ENCODE peak calls at places on chromosomes 16 and 17, in four cellular contexts. One of them, this sample, is unnamed.

GRCh38 chr16:49532873-49533272 is 159.3 kb downstream of the C16orf78 start:
- DNase-seq in CD4-positive, alpha-beta T cell: no peak
- DNase-seq in RPMI7951: no peak
- DNase-seq in activated T-cell treated with anti-CD3 and anti-CD28 coated beads, Interleukin-2, amount 50 U/mL, for 1 hour: no peak
- DNase-seq in this sample: no peak

GRCh38 chr17:58326609-58327341 is 1.8 kb downstream of the TSPOAP1 start:
- DNase-seq in CD4-positive, alpha-beta T cell: no peak
- DNase-seq in RPMI7951: no peak
- DNase-seq in activated T-cell treated with anti-CD3 and anti-CD28 coated beads, Interleukin-2, amount 50 U/mL, for 1 hour: no peak
- DNase-seq in this sample: no peak

GRCh38 chr16:50559804-50560514 is 11.8 kb downstream of the NKD1 start:
- DNase-seq in activated T-cell treated with anti-CD3 and anti-CD28 coated beads, Interleukin-2, amount 50 U/mL, for 1 hour: no peak
- DNase-seq in RPMI7951: no peak
- DNase-seq in CD4-positive, alpha-beta T cell: no peak
- DNase-seq in this sample: no peak

GRCh38 chr17:50604470-50604869 is 30.2 kb upstream of the ABCC3 start:
- DNase-seq in RPMI7951: peak
- DNase-seq in activated T-cell treated with anti-CD3 and anti-CD28 coated beads, Interleukin-2, amount 50 U/mL, for 1 hour: no peak
- DNase-seq in CD4-positive, alpha-beta T cell: no peak
- DNase-seq in this sample: peak

GRCh38 chr16:86955136-86955890 is 361.9 kb downstream of the C16orf95 start:
- DNase-seq in CD4-positive, alpha-beta T cell: no peak
- DNase-seq in RPMI7951: no peak
- DNase-seq in activated T-cell treated with anti-CD3 and anti-CD28 coated beads, Interleukin-2, amount 50 U/mL, for 1 hour: no peak
- DNase-seq in this sample: no peak

GRCh38 chr17:80575057-80575875 is 30.6 kb downstream of the RPTOR start:
- DNase-seq in RPMI7951: peak
- DNase-seq in activated T-cell treated with anti-CD3 and anti-CD28 coated beads, Interleukin-2, amount 50 U/mL, for 1 hour: peak
- DNase-seq in CD4-positive, alpha-beta T cell: peak
- DNase-seq in this sample: peak

GRCh38 chr16:11796227-11797165 is 562 bp downstream of the ZC3H7A start:
- DNase-seq in activated T-cell treated with anti-CD3 and anti-CD28 coated beads, Interleukin-2, amount 50 U/mL, for 1 hour: peak
- DNase-seq in RPMI7951: peak
- DNase-seq in CD4-positive, alpha-beta T cell: peak
- DNase-seq in this sample: peak

GRCh38 chr17:42135664-42136653 is 13.4 kb downstream of the HSPB9 start:
- DNase-seq in CD4-positive, alpha-beta T cell: no peak
- DNase-seq in activated T-cell treated with anti-CD3 and anti-CD28 coated beads, Interleukin-2, amount 50 U/mL, for 1 hour: no peak
- DNase-seq in RPMI7951: peak
- DNase-seq in this sample: peak

GRCh38 chr17:21129023-21129681 is 2.4 kb downstream of the DHRS7B start:
- DNase-seq in activated T-cell treated with anti-CD3 and anti-CD28 coated beads, Interleukin-2, amount 50 U/mL, for 1 hour: no peak
- DNase-seq in RPMI7951: peak
- DNase-seq in CD4-positive, alpha-beta T cell: no peak
- DNase-seq in this sample: no peak

GRCh38 chr17:8072727-8073461 is 14.6 kb downstream of the ALOX12B start:
- DNase-seq in RPMI7951: no peak
- DNase-seq in activated T-cell treated with anti-CD3 and anti-CD28 coated beads, Interleukin-2, amount 50 U/mL, for 1 hour: peak
- DNase-seq in CD4-positive, alpha-beta T cell: no peak
- DNase-seq in this sample: no peak

GRCh38 chr16:18842565-18842964 is 41.2 kb upstream of the ARL6IP1 start:
- DNase-seq in CD4-positive, alpha-beta T cell: no peak
- DNase-seq in RPMI7951: no peak
- DNase-seq in activated T-cell treated with anti-CD3 and anti-CD28 coated beads, Interleukin-2, amount 50 U/mL, for 1 hour: no peak
- DNase-seq in this sample: no peak

GRCh38 chr17:43661699-43662431 is at the start of gene MEOX1:
- DNase-seq in activated T-cell treated with anti-CD3 and anti-CD28 coated beads, Interleukin-2, amount 50 U/mL, for 1 hour: no peak
- DNase-seq in CD4-positive, alpha-beta T cell: no peak
- DNase-seq in RPMI7951: peak
- DNase-seq in this sample: peak

GRCh38 chr16:4991754-4992153 is 33.6 kb downstream of the SEC14L5 start:
- DNase-seq in activated T-cell treated with anti-CD3 and anti-CD28 coated beads, Interleukin-2, amount 50 U/mL, for 1 hour: no peak
- DNase-seq in CD4-positive, alpha-beta T cell: no peak
- DNase-seq in RPMI7951: no peak
- DNase-seq in this sample: no peak

GRCh38 chr16:78240459-78241222 is 141.2 kb downstream of the WWOX start:
- DNase-seq in activated T-cell treated with anti-CD3 and anti-CD28 coated beads, Interleukin-2, amount 50 U/mL, for 1 hour: no peak
- DNase-seq in CD4-positive, alpha-beta T cell: no peak
- DNase-seq in RPMI7951: no peak
- DNase-seq in this sample: no peak

GRCh38 chr16:48637039-48637438 is 27.1 kb upstream of the N4BP1 start:
- DNase-seq in CD4-positive, alpha-beta T cell: no peak
- DNase-seq in activated T-cell treated with anti-CD3 and anti-CD28 coated beads, Interleukin-2, amount 50 U/mL, for 1 hour: no peak
- DNase-seq in RPMI7951: no peak
- DNase-seq in this sample: no peak

GRCh38 chr17:41863074-41863843 is 2.0 kb downstream of the KLHL11 start:
- DNase-seq in RPMI7951: no peak
- DNase-seq in CD4-positive, alpha-beta T cell: peak
- DNase-seq in activated T-cell treated with anti-CD3 and anti-CD28 coated beads, Interleukin-2, amount 50 U/mL, for 1 hour: peak
- DNase-seq in this sample: no peak

GRCh38 chr16:74309789-74310781 is 13.5 kb downstream of the PSMD7 start:
- DNase-seq in CD4-positive, alpha-beta T cell: no peak
- DNase-seq in activated T-cell treated with anti-CD3 and anti-CD28 coated beads, Interleukin-2, amount 50 U/mL, for 1 hour: no peak
- DNase-seq in RPMI7951: peak
- DNase-seq in this sample: peak

GRCh38 chr17:8148560-8148959 is 3.6 kb downstream of the PER1 start:
- DNase-seq in RPMI7951: no peak
- DNase-seq in CD4-positive, alpha-beta T cell: no peak
- DNase-seq in activated T-cell treated with anti-CD3 and anti-CD28 coated beads, Interleukin-2, amount 50 U/mL, for 1 hour: no peak
- DNase-seq in this sample: no peak

GRCh38 chr17:63698381-63698885 is 1.5 kb downstream of the LIMD2 start:
- DNase-seq in activated T-cell treated with anti-CD3 and anti-CD28 coated beads, Interleukin-2, amount 50 U/mL, for 1 hour: no peak
- DNase-seq in RPMI7951: no peak
- DNase-seq in CD4-positive, alpha-beta T cell: no peak
- DNase-seq in this sample: no peak

GRCh38 chr16:24302636-24303035 is 46.5 kb downstream of the CACNG3 start:
- DNase-seq in RPMI7951: no peak
- DNase-seq in CD4-positive, alpha-beta T cell: no peak
- DNase-seq in activated T-cell treated with anti-CD3 and anti-CD28 coated beads, Interleukin-2, amount 50 U/mL, for 1 hour: no peak
- DNase-seq in this sample: no peak

GRCh38 chr17:43658890-43659289 is 2.8 kb downstream of the MEOX1 start:
- DNase-seq in RPMI7951: no peak
- DNase-seq in CD4-positive, alpha-beta T cell: no peak
- DNase-seq in activated T-cell treated with anti-CD3 and anti-CD28 coated beads, Interleukin-2, amount 50 U/mL, for 1 hour: no peak
- DNase-seq in this sample: no peak

GRCh38 chr16:84223456-84223855 is 16.4 kb downstream of the KCNG4 start:
- DNase-seq in activated T-cell treated with anti-CD3 and anti-CD28 coated beads, Interleukin-2, amount 50 U/mL, for 1 hour: no peak
- DNase-seq in RPMI7951: no peak
- DNase-seq in CD4-positive, alpha-beta T cell: no peak
- DNase-seq in this sample: no peak

GRCh38 chr17:3914319-3914685 is 2.0 kb downstream of the P2RX1 start:
- DNase-seq in RPMI7951: no peak
- DNase-seq in CD4-positive, alpha-beta T cell: no peak
- DNase-seq in activated T-cell treated with anti-CD3 and anti-CD28 coated beads, Interleukin-2, amount 50 U/mL, for 1 hour: no peak
- DNase-seq in this sample: no peak

GRCh38 chr17:74116087-74116717 is 87.3 kb upstream of the RPL38 start:
- DNase-seq in activated T-cell treated with anti-CD3 and anti-CD28 coated beads, Interleukin-2, amount 50 U/mL, for 1 hour: no peak
- DNase-seq in CD4-positive, alpha-beta T cell: no peak
- DNase-seq in RPMI7951: no peak
- DNase-seq in this sample: no peak

GRCh38 chr16:50146479-50147435 is 6.3 kb upstream of the TENT4B start:
- DNase-seq in CD4-positive, alpha-beta T cell: no peak
- DNase-seq in activated T-cell treated with anti-CD3 and anti-CD28 coated beads, Interleukin-2, amount 50 U/mL, for 1 hour: no peak
- DNase-seq in RPMI7951: no peak
- DNase-seq in this sample: no peak

GRCh38 chr16:55001931-55002330 is 71.3 kb downstream of the IRX5 start:
- DNase-seq in CD4-positive, alpha-beta T cell: no peak
- DNase-seq in RPMI7951: peak
- DNase-seq in activated T-cell treated with anti-CD3 and anti-CD28 coated beads, Interleukin-2, amount 50 U/mL, for 1 hour: no peak
- DNase-seq in this sample: no peak

GRCh38 chr17:38428643-38429371 is 543 bp downstream of the ARHGAP23 start:
- DNase-seq in RPMI7951: peak
- DNase-seq in CD4-positive, alpha-beta T cell: no peak
- DNase-seq in activated T-cell treated with anti-CD3 and anti-CD28 coated beads, Interleukin-2, amount 50 U/mL, for 1 hour: no peak
- DNase-seq in this sample: peak

GRCh38 chr16:67150058-67150832 is 553 bp downstream of the B3GNT9 start:
- DNase-seq in activated T-cell treated with anti-CD3 and anti-CD28 coated beads, Interleukin-2, amount 50 U/mL, for 1 hour: peak
- DNase-seq in RPMI7951: peak
- DNase-seq in CD4-positive, alpha-beta T cell: peak
- DNase-seq in this sample: no peak

GRCh38 chr17:80123791-80124190 is 22.4 kb downstream of the GAA start:
- DNase-seq in activated T-cell treated with anti-CD3 and anti-CD28 coated beads, Interleukin-2, amount 50 U/mL, for 1 hour: no peak
- DNase-seq in RPMI7951: peak
- DNase-seq in CD4-positive, alpha-beta T cell: no peak
- DNase-seq in this sample: no peak

GRCh38 chr17:63842173-63842539 is 329 bp downstream of the SMARCD2 start:
- DNase-seq in activated T-cell treated with anti-CD3 and anti-CD28 coated beads, Interleukin-2, amount 50 U/mL, for 1 hour: no peak
- DNase-seq in RPMI7951: no peak
- DNase-seq in CD4-positive, alpha-beta T cell: peak
- DNase-seq in this sample: no peak

GRCh38 chr17:70166571-70166970 is 2.8 kb upstream of the KCNJ2 start:
- DNase-seq in activated T-cell treated with anti-CD3 and anti-CD28 coated beads, Interleukin-2, amount 50 U/mL, for 1 hour: no peak
- DNase-seq in CD4-positive, alpha-beta T cell: no peak
- DNase-seq in RPMI7951: no peak
- DNase-seq in this sample: no peak

GRCh38 chr17:6701719-6702118 is 11.4 kb downstream of the SLC13A5 start:
- DNase-seq in RPMI7951: no peak
- DNase-seq in activated T-cell treated with anti-CD3 and anti-CD28 coated beads, Interleukin-2, amount 50 U/mL, for 1 hour: peak
- DNase-seq in CD4-positive, alpha-beta T cell: no peak
- DNase-seq in this sample: peak

GRCh38 chr16:3577302-3577752 is at the start of gene NLRC3:
- DNase-seq in CD4-positive, alpha-beta T cell: no peak
- DNase-seq in activated T-cell treated with anti-CD3 and anti-CD28 coated beads, Interleukin-2, amount 50 U/mL, for 1 hour: peak
- DNase-seq in RPMI7951: no peak
- DNase-seq in this sample: no peak

GRCh38 chr16:57539072-57539796 is 2.9 kb upstream of the CCDC102A start:
- DNase-seq in CD4-positive, alpha-beta T cell: no peak
- DNase-seq in RPMI7951: no peak
- DNase-seq in activated T-cell treated with anti-CD3 and anti-CD28 coated beads, Interleukin-2, amount 50 U/mL, for 1 hour: no peak
- DNase-seq in this sample: peak

GRCh38 chr17:37662358-37662757 is 19.1 kb upstream of the DDX52 start:
- DNase-seq in activated T-cell treated with anti-CD3 and anti-CD28 coated beads, Interleukin-2, amount 50 U/mL, for 1 hour: no peak
- DNase-seq in RPMI7951: no peak
- DNase-seq in CD4-positive, alpha-beta T cell: no peak
- DNase-seq in this sample: no peak